ENCODE peak calls at places on chromosomes 1 and 21, in seven cellular contexts. W, X, Q, B, Z, C and L are unnamed samples.

GRCh38 chr21:42367379-42368165 is 1.2 kb upstream of the TFF1 start:
- DNase-seq in X (no peak), Q (no peak), B (no peak), W (no peak), Z (no peak), C (no peak), L (no peak)

GRCh38 chr1:246219508-246220030 is 287.5 kb downstream of the SMYD3 start:
- DNase-seq in W (no peak), B (no peak), Q (no peak), Z (no peak), C (no peak), X (no peak), L (no peak)

GRCh38 chr1:84757301-84757700 is 67.0 kb upstream of the SSX2IP start:
- DNase-seq in W (no peak), X (no peak), C (no peak), B (no peak), Q (no peak), Z (no peak), L (no peak)

GRCh38 chr1:194225781-194226180 is 1039.4 kb upstream of the B3GALT2 start:
- DNase-seq in X (no peak), B (no peak), Z (no peak), W (no peak), C (no peak), Q (no peak), L (no peak)

GRCh38 chr1:147771216-147772125 is 11.1 kb upstream of the GJA5 start:
- DNase-seq in Q (peak; percentile 56), W (no peak), Z (peak; percentile 89), B (no peak), C (no peak), X (no peak), L (no peak)

GRCh38 chr1:228993106-228993505 is 257.8 kb downstream of the RHOU start:
- DNase-seq in X (peak; percentile 24), W (no peak), Z (no peak), B (no peak), Q (no peak), C (peak; percentile 22), L (no peak)

GRCh38 chr1:59292557-59292956 is 4.3 kb upstream of the FGGY start:
- DNase-seq in Z (no peak), W (no peak), X (no peak), B (no peak), Q (no peak), C (no peak), L (no peak)

GRCh38 chr21:35697321-35697808 is 363.0 kb downstream of the SETD4 start:
- DNase-seq in Q (no peak), X (no peak), B (peak; percentile 32), C (no peak), Z (no peak), W (no peak), L (no peak)

GRCh38 chr1:24189528-24189927 is 2.4 kb upstream of the IFNLR1 start:
- DNase-seq in X (no peak), W (no peak), C (no peak), B (no peak), Q (no peak), Z (no peak), L (no peak)

GRCh38 chr1:243378666-243379065 is 122.8 kb downstream of the SDCCAG8 start:
- DNase-seq in W (no peak), B (no peak), Z (no peak), C (no peak), Q (no peak), X (no peak), L (no peak)

GRCh38 chr1:93352376-93352775 is 6.7 kb downstream of the DR1 start:
- DNase-seq in W (no peak), X (no peak), B (no peak), Z (no peak), C (no peak), Q (no peak), L (no peak)